ENCODE peak calls at places on chromosomes 5 and 9, in eight cellular contexts. One of them, this sample, is unnamed. For H3K4me1 and H3K9me2, the result is how much of the 10 kb centered on the place peaks cover.

GRCh38 chr5:93303291-93303691 is 277.7 kb downstream of the NR2F1-AS1 start:
- DNase-seq in PC-3: no peak
- DNase-seq in SK-N-SH: peak
- DNase-seq in GM23338: no peak
- DNase-seq in GM23248: no peak
- DNase-seq in MM.1S: no peak
- DNase-seq in OCI-LY7: no peak
- DNase-seq in HCT116: no peak
- DNase-seq in this sample: no peak

GRCh38 chr5:141695627-141696180 is 13.7 kb upstream of the ARAP3 start:
- DNase-seq in OCI-LY7: no peak
- DNase-seq in SK-N-SH: peak
- DNase-seq in GM23338: no peak
- DNase-seq in PC-3: peak
- DNase-seq in HCT116: no peak
- DNase-seq in GM23248: peak
- DNase-seq in MM.1S: no peak
- DNase-seq in this sample: no peak

GRCh38 chr5:180642181-180643140 is 6.9 kb downstream of the FLT4 start:
- DNase-seq in GM23338: no peak
- DNase-seq in PC-3: no peak
- DNase-seq in MM.1S: no peak
- DNase-seq in OCI-LY7: no peak
- DNase-seq in GM23248: no peak
- DNase-seq in HCT116: no peak
- DNase-seq in SK-N-SH: peak
- DNase-seq in this sample: no peak

GRCh38 chr5:17340816-17341215 is 123.4 kb downstream of the BASP1 start:
- DNase-seq in GM23248: no peak
- DNase-seq in MM.1S: no peak
- DNase-seq in SK-N-SH: no peak
- DNase-seq in HCT116: no peak
- DNase-seq in OCI-LY7: no peak
- DNase-seq in GM23338: no peak
- DNase-seq in PC-3: no peak
- DNase-seq in this sample: no peak

GRCh38 chr9:29564564-29564963 is 1991.3 kb upstream of the C9orf72 start:
- DNase-seq in MM.1S: no peak
- DNase-seq in HCT116: no peak
- DNase-seq in GM23248: no peak
- DNase-seq in GM23338: no peak
- DNase-seq in PC-3: peak
- DNase-seq in SK-N-SH: no peak
- DNase-seq in OCI-LY7: no peak
- DNase-seq in this sample: no peak

GRCh38 chr9:81618923-81619322 is 70.4 kb downstream of the TLE1 start:
- DNase-seq in OCI-LY7: no peak
- DNase-seq in PC-3: no peak
- DNase-seq in GM23338: no peak
- DNase-seq in HCT116: no peak
- DNase-seq in GM23248: no peak
- DNase-seq in SK-N-SH: no peak
- DNase-seq in MM.1S: no peak
- DNase-seq in this sample: no peak

GRCh38 chr5:126755593-126755992 is 21.3 kb upstream of the LMNB1 start:
- DNase-seq in GM23338: no peak
- DNase-seq in SK-N-SH: no peak
- DNase-seq in GM23248: no peak
- DNase-seq in PC-3: no peak
- DNase-seq in HCT116: no peak
- DNase-seq in OCI-LY7: no peak
- DNase-seq in MM.1S: no peak
- DNase-seq in this sample: no peak

GRCh38 chr5:18653216-18653752 is 1019.0 kb downstream of the TAF11L14 start:
- DNase-seq in OCI-LY7: no peak
- DNase-seq in GM23248: no peak
- DNase-seq in PC-3: no peak
- DNase-seq in GM23338: no peak
- DNase-seq in HCT116: no peak
- DNase-seq in SK-N-SH: no peak
- DNase-seq in MM.1S: peak
- DNase-seq in this sample: no peak

GRCh38 chr5:14776640-14777039 is 94.9 kb downstream of the ANKH start:
- DNase-seq in PC-3: no peak
- DNase-seq in GM23248: no peak
- DNase-seq in GM23338: no peak
- DNase-seq in MM.1S: no peak
- DNase-seq in HCT116: no peak
- DNase-seq in OCI-LY7: no peak
- DNase-seq in SK-N-SH: no peak
- DNase-seq in this sample: no peak

GRCh38 chr5:36692791-36693763 is 86.7 kb downstream of the SLC1A3 start:
- DNase-seq in PC-3: peak
- DNase-seq in GM23338: peak
- DNase-seq in OCI-LY7: peak
- DNase-seq in SK-N-SH: peak
- DNase-seq in GM23248: peak
- DNase-seq in HCT116: peak
- DNase-seq in MM.1S: peak
- DNase-seq in this sample: peak

GRCh38 chr9:94082956-94083355 is 1.3 kb upstream of the PTPDC1 start:
- DNase-seq in OCI-LY7: no peak
- DNase-seq in SK-N-SH: no peak
- DNase-seq in MM.1S: no peak
- DNase-seq in HCT116: no peak
- DNase-seq in GM23338: no peak
- DNase-seq in GM23248: no peak
- DNase-seq in PC-3: no peak
- DNase-seq in this sample: no peak

GRCh38 chr9:110691002-110691549 is 22.5 kb downstream of the MUSK start:
- DNase-seq in OCI-LY7: no peak
- DNase-seq in GM23248: peak
- DNase-seq in PC-3: peak
- DNase-seq in GM23338: no peak
- DNase-seq in HCT116: no peak
- DNase-seq in SK-N-SH: no peak
- DNase-seq in MM.1S: no peak
- DNase-seq in this sample: no peak

GRCh38 chr5:35971186-35971877 is 19.9 kb downstream of the UGT3A1 start:
- DNase-seq in MM.1S: no peak
- DNase-seq in OCI-LY7: no peak
- DNase-seq in HCT116: no peak
- DNase-seq in GM23338: no peak
- DNase-seq in SK-N-SH: no peak
- DNase-seq in GM23248: peak
- DNase-seq in PC-3: peak
- DNase-seq in this sample: no peak

GRCh38 chr5:10524376-10525123 is 39.3 kb upstream of the ANKRD33B start:
- DNase-seq in PC-3: no peak
- DNase-seq in GM23248: peak
- DNase-seq in HCT116: no peak
- DNase-seq in OCI-LY7: no peak
- DNase-seq in GM23338: no peak
- DNase-seq in MM.1S: no peak
- DNase-seq in SK-N-SH: peak
- DNase-seq in this sample: no peak

GRCh38 chr5:9354336-9355081 is 191.4 kb downstream of the SEMA5A start:
- DNase-seq in HCT116: no peak
- DNase-seq in PC-3: no peak
- DNase-seq in MM.1S: no peak
- DNase-seq in GM23338: no peak
- DNase-seq in SK-N-SH: no peak
- DNase-seq in GM23248: no peak
- DNase-seq in OCI-LY7: no peak
- DNase-seq in this sample: no peak

GRCh38 chr5:75319636-75320035 is 17.4 kb upstream of the HMGCR start:
- DNase-seq in GM23248: no peak
- DNase-seq in PC-3: no peak
- DNase-seq in GM23338: no peak
- DNase-seq in OCI-LY7: no peak
- DNase-seq in MM.1S: no peak
- DNase-seq in SK-N-SH: no peak
- DNase-seq in HCT116: no peak
- DNase-seq in this sample: no peak

GRCh38 chr9:34513567-34514214 is 9.1 kb downstream of the ENHO start:
- DNase-seq in PC-3: peak
- DNase-seq in SK-N-SH: no peak
- DNase-seq in HCT116: no peak
- DNase-seq in GM23338: peak
- DNase-seq in GM23248: peak
- DNase-seq in OCI-LY7: peak
- DNase-seq in MM.1S: no peak
- DNase-seq in this sample: peak

DNA sequence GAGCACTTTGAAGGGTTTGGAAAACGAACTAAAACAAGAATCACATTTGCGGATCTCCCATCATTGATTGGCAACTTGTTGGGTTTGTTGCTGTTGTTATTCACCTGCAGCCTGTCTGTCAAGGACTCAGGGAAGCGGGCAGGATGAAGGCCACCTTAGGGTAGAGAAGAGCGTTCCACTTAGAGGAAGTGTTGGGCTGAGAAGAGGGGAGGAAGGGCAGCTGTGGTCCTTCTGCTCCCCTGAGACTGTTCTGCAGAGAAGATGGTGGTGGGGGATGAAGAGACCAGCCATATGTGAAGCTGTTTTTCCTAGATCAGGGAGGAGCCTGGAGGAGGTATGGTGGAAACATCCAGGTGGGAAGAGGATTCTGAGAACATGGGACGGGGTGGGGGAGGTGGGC is 70.6 kb upstream of the CPEB4 start:
- DNase-seq in PC-3: no peak
- DNase-seq in HCT116: no peak
- DNase-seq in OCI-LY7: peak
- DNase-seq in GM23338: no peak
- DNase-seq in GM23248: no peak
- DNase-seq in MM.1S: no peak
- DNase-seq in SK-N-SH: no peak
- DNase-seq in this sample: no peak
- H3K4me1 ChIP-seq in PC-3: under half
- H3K4me1 ChIP-seq in HCT116: under half
- H3K4me1 ChIP-seq in OCI-LY7: half or more
- H3K4me1 ChIP-seq in GM23338: under half
- H3K4me1 ChIP-seq in GM23248: under half
- H3K4me1 ChIP-seq in MM.1S: under half
- H3K4me1 ChIP-seq in SK-N-SH: under half
- H3K4me1 ChIP-seq in this sample: under half

DNA sequence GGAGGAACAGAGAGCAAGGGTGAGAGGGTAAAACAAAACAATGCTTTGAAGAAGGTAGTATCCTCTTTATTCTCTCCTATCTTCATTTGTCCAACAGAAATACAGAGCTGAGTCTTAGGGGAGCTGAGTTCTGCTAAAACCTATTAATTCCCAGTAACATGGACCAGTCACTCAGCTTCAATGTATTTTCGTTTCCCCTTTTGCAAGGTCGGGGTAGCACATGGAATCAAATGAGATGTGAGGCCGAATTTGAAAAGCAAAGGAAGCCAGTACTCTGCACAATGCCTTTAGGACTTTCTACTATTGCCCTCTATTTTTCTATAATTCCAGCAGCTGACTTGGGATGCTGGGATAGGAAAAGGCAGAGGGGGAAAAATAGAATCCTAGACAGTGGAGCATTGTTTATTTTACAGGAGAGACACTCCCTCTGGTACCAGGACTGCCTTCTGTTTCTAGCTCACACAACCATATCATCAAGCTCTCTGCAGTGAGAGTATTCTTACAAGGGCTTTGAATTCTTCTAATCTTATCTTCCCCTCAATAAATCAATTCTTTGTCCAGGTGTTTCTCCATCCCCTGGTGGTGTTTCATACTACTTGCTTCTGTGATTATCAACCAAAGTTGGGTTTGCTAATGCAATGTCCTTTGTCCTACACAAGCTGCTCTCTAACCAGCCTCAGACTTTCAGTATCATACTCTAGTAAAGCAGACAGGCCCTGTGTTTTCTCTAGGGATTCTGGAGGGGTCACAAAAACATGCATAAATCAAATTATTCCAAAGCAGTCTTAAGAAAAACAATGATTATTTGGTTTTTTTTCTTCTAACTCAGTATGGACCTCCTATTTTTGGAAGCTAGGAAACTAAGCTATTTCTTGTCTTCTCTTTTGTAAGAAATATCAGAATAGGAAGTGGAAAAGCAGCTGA is 341.5 kb downstream of the OSTF1 start:
- DNase-seq in MM.1S: no peak
- DNase-seq in SK-N-SH: no peak
- DNase-seq in PC-3: no peak
- DNase-seq in OCI-LY7: peak
- DNase-seq in GM23338: no peak
- DNase-seq in GM23248: no peak
- DNase-seq in HCT116: no peak
- DNase-seq in this sample: peak
- H3K9me2 ChIP-seq in MM.1S: under half
- H3K9me2 ChIP-seq in SK-N-SH: under half
- H3K9me2 ChIP-seq in PC-3: under half
- H3K9me2 ChIP-seq in OCI-LY7: under half
- H3K9me2 ChIP-seq in GM23338: under half
- H3K9me2 ChIP-seq in GM23248: under half
- H3K9me2 ChIP-seq in HCT116: under half
- H3K9me2 ChIP-seq in this sample: under half

GRCh38 chr9:133768859-133769510 is 30.8 kb upstream of the SARDH start:
- DNase-seq in GM23338: peak
- DNase-seq in OCI-LY7: no peak
- DNase-seq in MM.1S: no peak
- DNase-seq in PC-3: no peak
- DNase-seq in HCT116: no peak
- DNase-seq in GM23248: no peak
- DNase-seq in SK-N-SH: no peak
- DNase-seq in this sample: peak
- TF ChIP-seq EZH2phosphoT487 in GM23338: no peak
- TF ChIP-seq EZH2phosphoT487 in OCI-LY7: no peak
- TF ChIP-seq EZH2phosphoT487 in MM.1S: no peak
- TF ChIP-seq EZH2phosphoT487 in PC-3: no peak
- TF ChIP-seq EZH2phosphoT487 in HCT116: no peak
- TF ChIP-seq EZH2phosphoT487 in GM23248: no peak
- TF ChIP-seq EZH2phosphoT487 in SK-N-SH: no peak
- TF ChIP-seq EZH2phosphoT487 in this sample: no peak

GRCh38 chr5:122150128-122150685 is 20.9 kb downstream of the ZNF474 start:
- DNase-seq in PC-3: no peak
- DNase-seq in GM23248: peak
- DNase-seq in SK-N-SH: peak
- DNase-seq in HCT116: no peak
- DNase-seq in GM23338: no peak
- DNase-seq in MM.1S: no peak
- DNase-seq in OCI-LY7: no peak
- DNase-seq in this sample: no peak

GRCh38 chr5:122149691-122150090 is 20.3 kb downstream of the ZNF474 start:
- DNase-seq in PC-3: no peak
- DNase-seq in HCT116: no peak
- DNase-seq in OCI-LY7: no peak
- DNase-seq in MM.1S: no peak
- DNase-seq in GM23248: no peak
- DNase-seq in SK-N-SH: no peak
- DNase-seq in GM23338: no peak
- DNase-seq in this sample: no peak

GRCh38 chr5:122153230-122153629 is 23.9 kb downstream of the ZNF474 start:
- DNase-seq in MM.1S: no peak
- DNase-seq in OCI-LY7: no peak
- DNase-seq in HCT116: no peak
- DNase-seq in SK-N-SH: no peak
- DNase-seq in GM23338: no peak
- DNase-seq in GM23248: peak
- DNase-seq in PC-3: peak
- DNase-seq in this sample: no peak

GRCh38 chr5:122152266-122152900 is 23.0 kb downstream of the ZNF474 start:
- DNase-seq in HCT116: no peak
- DNase-seq in MM.1S: no peak
- DNase-seq in GM23248: peak
- DNase-seq in PC-3: no peak
- DNase-seq in GM23338: no peak
- DNase-seq in SK-N-SH: no peak
- DNase-seq in OCI-LY7: no peak
- DNase-seq in this sample: no peak

GRCh38 chr5:122151640-122152039 is 22.3 kb downstream of the ZNF474 start:
- DNase-seq in GM23338: no peak
- DNase-seq in PC-3: peak
- DNase-seq in HCT116: no peak
- DNase-seq in OCI-LY7: no peak
- DNase-seq in GM23248: peak
- DNase-seq in SK-N-SH: no peak
- DNase-seq in MM.1S: no peak
- DNase-seq in this sample: peak
- H3K4me1 ChIP-seq in GM23338: under half
- H3K4me1 ChIP-seq in PC-3: under half
- H3K4me1 ChIP-seq in HCT116: under half
- H3K4me1 ChIP-seq in OCI-LY7: under half
- H3K4me1 ChIP-seq in GM23248: half or more
- H3K4me1 ChIP-seq in SK-N-SH: under half
- H3K4me1 ChIP-seq in MM.1S: under half
- H3K4me1 ChIP-seq in this sample: under half

This sample was measured in hepatocyte.